ENCODE peak calls at places on chromosome 10, in five cellular contexts. F is esophagus squamous epithelium, H is colonic mucosa, U is heart left ventricle, V is IMR-90. W is an unnamed sample.

GRCh38 chr10:133446979-133447378 is 6.8 kb upstream of the SCART1 start:
- DNase-seq in F (no peak), H (no peak), U (no peak), V (no peak), W (no peak)

GRCh38 chr10:77939561-77940001 is 13.0 kb upstream of the DLG5 start:
- DNase-seq in F (no peak), H (peak), U (peak), V (peak), W (no peak)

GRCh38 chr10:132632851-132633684 is 95.5 kb downstream of the INPP5A start:
- DNase-seq in F (no peak), H (no peak), U (no peak), V (peak), W (no peak)

GRCh38 chr10:85946713-85947326 is 419.8 kb downstream of the GRID1 start:
- DNase-seq in F (no peak), H (no peak), U (no peak), V (no peak), W (no peak)

GRCh38 chr10:26454891-26455290 is 16.8 kb downstream of the APBB1IP start:
- DNase-seq in F (no peak), H (no peak), U (no peak), V (no peak), W (no peak)

GRCh38 chr10:58052772-58053171 is 214.9 kb downstream of the IPMK start:
- DNase-seq in F (no peak), H (no peak), U (no peak), V (no peak), W (no peak)

GRCh38 chr10:123287594-123288247 is 133.5 kb downstream of the BUB3 start:
- DNase-seq in F (no peak), H (no peak), U (no peak), V (peak), W (peak)

GRCh38 chr10:83925133-83925532 is 214.2 kb upstream of the GHITM start:
- DNase-seq in F (no peak), H (no peak), U (no peak), V (no peak), W (no peak)

GRCh38 chr10:6201511-6201975 is 1.2 kb upstream of the PFKFB3 start:
- DNase-seq in F (peak), H (peak), U (peak), V (peak), W (peak)

GRCh38 chr10:33832124-33832787 is 497.8 kb upstream of the NRP1 start:
- DNase-seq in F (no peak), H (no peak), U (no peak), V (no peak), W (no peak)

GRCh38 chr10:113297226-113297625 is 255.6 kb upstream of the HABP2 start:
- DNase-seq in F (no peak), H (no peak), U (no peak), V (peak), W (peak)

GRCh38 chr10:110326351-110327032 is 21.8 kb upstream of the SMNDC1 start:
- DNase-seq in F (no peak), H (no peak), U (no peak), V (peak), W (no peak)

GRCh38 chr10:123506455-123506854 is 159.7 kb upstream of the GPR26 start:
- DNase-seq in F (no peak), H (no peak), U (no peak), V (no peak), W (no peak)

GRCh38 chr10:113283189-113283588 is 269.7 kb upstream of the HABP2 start:
- DNase-seq in F (no peak), H (no peak), U (no peak), V (no peak), W (no peak)

GRCh38 chr10:97914837-97915211 is 65.2 kb downstream of the GOLGA7B start:
- DNase-seq in F (no peak), H (peak), U (peak), V (peak), W (peak)

GRCh38 chr10:122647383-122647968 is 52.2 kb downstream of the C10orf120 start:
- DNase-seq in F (no peak), H (no peak), U (no peak), V (no peak), W (no peak)

GRCh38 chr10:123019264-123019663 is 10.5 kb downstream of the ACADSB start:
- DNase-seq in F (no peak), H (no peak), U (no peak), V (no peak), W (no peak)

GRCh38 chr10:120823251-120823650 is 27.9 kb upstream of the WDR11 start:
- DNase-seq in F (no peak), H (no peak), U (no peak), V (no peak), W (no peak)

GRCh38 chr10:120828940-120829339 is 22.2 kb upstream of the WDR11 start:
- DNase-seq in F (no peak), H (no peak), U (no peak), V (no peak), W (no peak)

GRCh38 chr10:120827251-120827875 is 23.8 kb upstream of the WDR11 start:
- DNase-seq in F (no peak), H (no peak), U (no peak), V (no peak), W (no peak)

GRCh38 chr10:120825878-120826383 is 25.2 kb upstream of the WDR11 start:
- DNase-seq in F (no peak), H (no peak), U (no peak), V (no peak), W (no peak)

DNA sequence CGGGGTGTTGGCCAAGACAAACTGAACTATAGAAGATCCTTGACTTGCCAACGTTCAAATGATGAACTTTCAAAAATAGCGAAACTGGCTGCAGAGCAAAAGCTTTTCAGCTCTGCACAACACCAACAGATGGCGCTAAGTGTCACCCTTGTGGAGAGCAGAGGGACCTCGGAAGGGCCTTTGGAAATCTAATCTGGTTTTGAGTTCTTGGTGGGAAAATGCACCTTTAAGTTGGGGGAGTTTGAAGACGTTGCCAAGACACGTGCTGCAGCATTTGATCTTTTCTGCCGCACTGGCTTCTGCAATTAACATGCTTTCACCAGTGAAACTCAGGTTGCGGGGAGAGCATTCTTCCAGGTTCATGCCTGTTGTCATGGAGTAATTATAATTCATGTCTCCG is 26.3 kb upstream of the WDR11 start:
- DNase-seq in F (no peak), H (peak), U (no peak), V (no peak), W (peak)
- TF ChIP-seq CTCF in F (no peak), H (peak), U (peak), V (peak), W (peak)

GRCh38 chr10:95790982-95791381 is 35.0 kb downstream of the ENTPD1 start:
- DNase-seq in F (no peak), H (no peak), U (no peak), V (no peak), W (no peak)
- TF ChIP-seq CTCF in F (no peak), H (no peak), U (no peak), V (no peak), W (no peak)

GRCh38 chr10:106173838-106174237 is 990.7 kb downstream of the SORCS1 start:
- DNase-seq in F (no peak), H (no peak), U (no peak), V (no peak), W (no peak)

GRCh38 chr10:106181491-106181890 is 983.0 kb downstream of the SORCS1 start:
- DNase-seq in F (no peak), H (no peak), U (no peak), V (peak), W (no peak)

GRCh38 chr10:106175760-106176377 is 988.6 kb downstream of the SORCS1 start:
- DNase-seq in F (no peak), H (no peak), U (no peak), V (no peak), W (no peak)
- TF ChIP-seq CTCF in F (peak), H (no peak), U (peak), V (peak), W (no peak)

GRCh38 chr10:19817251-19818046 is 1.2 kb downstream of the PLXDC2 start:
- DNase-seq in F (no peak), H (peak), U (no peak), V (no peak), W (no peak)
- TF ChIP-seq CTCF in F (no peak), H (no peak), U (peak), V (no peak), W (no peak)

GRCh38 chr10:126097558-126098215 is 201.3 kb downstream of the FANK1 start:
- DNase-seq in F (no peak), H (no peak), U (no peak), V (no peak), W (no peak)
- TF ChIP-seq CTCF in F (no peak), H (no peak), U (peak), V (peak), W (no peak)

GRCh38 chr10:126519188-126519587 is 130.9 kb upstream of the ADAM12 start:
- DNase-seq in F (no peak), H (no peak), U (no peak), V (no peak), W (peak)

GRCh38 chr10:126519992-126520391 is 131.7 kb upstream of the ADAM12 start:
- DNase-seq in F (no peak), H (no peak), U (no peak), V (no peak), W (no peak)

GRCh38 chr10:126523071-126523470 is 134.8 kb upstream of the ADAM12 start:
- DNase-seq in F (no peak), H (no peak), U (no peak), V (no peak), W (no peak)

GRCh38 chr10:126521354-126521753 is 133.1 kb upstream of the ADAM12 start:
- DNase-seq in F (no peak), H (no peak), U (no peak), V (no peak), W (peak)

GRCh38 chr10:126520918-126521317 is 132.6 kb upstream of the ADAM12 start:
- DNase-seq in F (no peak), H (no peak), U (no peak), V (no peak), W (no peak)
- TF ChIP-seq CTCF in F (no peak), H (no peak), U (no peak), V (no peak), W (no peak)